ENCODE peak calls at places on chromosomes 11 and 22, in four cellular contexts. W is ascending aorta, V is HCT116, R is pancreas. Y is an unnamed sample.

GRCh38 chr22:30305519-30305905 is 16.2 kb upstream of the CASTOR1 start:
- DNase-seq in W (no peak), V (no peak), R (no peak), Y (no peak)

GRCh38 chr11:31045335-31045734 is 324.2 kb downstream of the DCDC1 start:
- DNase-seq in W (no peak), V (peak), R (no peak), Y (no peak)

GRCh38 chr11:134514354-134514951 is 102.4 kb upstream of the B3GAT1 start:
- DNase-seq in W (no peak), V (no peak), R (no peak), Y (no peak)

GRCh38 chr11:130110325-130111108 is 40.8 kb downstream of the APLP2 start:
- DNase-seq in W (no peak), V (no peak), R (no peak), Y (no peak)

GRCh38 chr22:26658671-26659478 is 1.5 kb downstream of the MIAT start:
- DNase-seq in W (no peak), V (peak), R (no peak), Y (peak)

GRCh38 chr11:45556851-45557707 is 108.3 kb downstream of the CHST1 start:
- DNase-seq in W (no peak), V (no peak), R (no peak), Y (no peak)

GRCh38 chr22:23784215-23784732 is 2.5 kb upstream of the SMARCB1 start:
- DNase-seq in W (no peak), V (no peak), R (no peak), Y (peak)

GRCh38 chr11:61775106-61775505 is 17.3 kb downstream of the TMEM258 start:
- DNase-seq in W (no peak), V (no peak), R (peak), Y (no peak)

DNA sequence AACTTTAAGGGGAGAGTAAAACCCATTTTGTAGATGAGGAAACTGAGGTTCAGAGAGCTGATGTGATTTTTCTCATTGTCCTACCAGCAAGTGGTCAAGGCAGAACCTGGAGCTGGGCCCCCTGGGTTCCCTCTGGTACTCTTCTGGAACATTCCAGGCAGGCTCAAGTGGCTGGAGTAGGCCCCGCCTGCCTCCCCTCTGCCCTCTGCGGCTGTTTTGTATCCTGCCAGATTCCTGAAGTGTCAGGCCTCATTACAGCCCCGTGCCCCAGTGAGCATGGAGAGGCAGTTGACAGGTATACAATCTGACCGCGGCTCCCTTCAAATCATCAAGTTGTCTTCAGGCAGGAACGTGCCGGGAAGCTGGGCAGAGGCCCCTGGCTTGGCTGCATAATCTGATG is 94.6 kb upstream of the CD82 start:
- DNase-seq in W (no peak), V (no peak), R (no peak), Y (no peak)
- TF ChIP-seq CTCF in W (no peak), V (no peak), R (no peak), Y (no peak)

GRCh38 chr11:117796456-117797428 is at the start of gene DSCAML1:
- DNase-seq in W (no peak), V (no peak), R (no peak), Y (no peak)
- H3K4me3 ChIP-seq in W (peak), V (no peak), R (peak), Y (no peak)

GRCh38 chr22:50274311-50274710 is 4.1 kb upstream of the MAPK11 start:
- DNase-seq in W (no peak), V (no peak), R (no peak), Y (no peak)
- TF ChIP-seq CTCF in W (peak), V (peak), R (no peak), Y (peak)

DNA sequence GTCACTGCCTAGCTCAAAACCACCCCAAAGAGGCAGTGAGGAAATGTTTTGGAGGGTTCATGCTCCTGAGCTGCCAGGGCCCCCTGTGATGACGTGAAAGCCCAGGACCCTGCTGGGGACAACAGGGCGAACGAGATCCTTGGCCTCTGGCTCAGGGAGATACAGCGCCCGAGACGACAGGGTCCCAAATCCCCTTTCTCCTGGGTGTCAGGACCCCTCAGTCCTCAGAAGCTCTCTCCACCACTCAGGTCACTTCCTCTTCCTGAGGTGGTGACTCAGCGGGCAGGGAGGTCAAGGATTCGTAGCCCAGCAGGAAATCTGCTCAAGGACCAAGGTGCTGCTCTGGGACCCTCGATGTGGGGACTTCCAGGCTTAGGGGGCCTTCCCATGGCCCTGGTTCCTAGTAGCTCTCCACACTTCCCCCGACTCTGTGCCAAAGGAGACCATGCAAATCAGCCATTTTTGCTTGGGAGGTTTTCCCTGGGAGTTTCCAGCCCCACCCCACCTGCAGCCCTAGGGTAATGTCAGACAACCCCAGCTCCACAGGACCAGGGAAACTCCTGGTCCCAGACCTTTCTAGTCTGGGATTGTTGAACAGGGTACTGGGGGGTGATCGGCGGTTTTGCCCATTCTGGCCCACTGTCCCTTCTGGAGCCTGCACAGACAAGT is 12.8 kb downstream of the BCL9L start:
- DNase-seq in W (no peak), V (no peak), R (no peak), Y (no peak)
- H3K4me3 ChIP-seq in W (peak), V (peak), R (no peak), Y (no peak)

GRCh38 chr22:41480397-41480735 is 11.4 kb downstream of the ACO2 start:
- DNase-seq in W (no peak), V (no peak), R (no peak), Y (no peak)

GRCh38 chr22:41478891-41479521 is 10.1 kb downstream of the ACO2 start:
- DNase-seq in W (no peak), V (no peak), R (no peak), Y (no peak)

GRCh38 chr22:41478473-41478872 is 9.6 kb downstream of the ACO2 start:
- DNase-seq in W (no peak), V (no peak), R (no peak), Y (no peak)

GRCh38 chr22:41481131-41481830 is 12.4 kb downstream of the ACO2 start:
- DNase-seq in W (no peak), V (no peak), R (no peak), Y (no peak)

DNA sequence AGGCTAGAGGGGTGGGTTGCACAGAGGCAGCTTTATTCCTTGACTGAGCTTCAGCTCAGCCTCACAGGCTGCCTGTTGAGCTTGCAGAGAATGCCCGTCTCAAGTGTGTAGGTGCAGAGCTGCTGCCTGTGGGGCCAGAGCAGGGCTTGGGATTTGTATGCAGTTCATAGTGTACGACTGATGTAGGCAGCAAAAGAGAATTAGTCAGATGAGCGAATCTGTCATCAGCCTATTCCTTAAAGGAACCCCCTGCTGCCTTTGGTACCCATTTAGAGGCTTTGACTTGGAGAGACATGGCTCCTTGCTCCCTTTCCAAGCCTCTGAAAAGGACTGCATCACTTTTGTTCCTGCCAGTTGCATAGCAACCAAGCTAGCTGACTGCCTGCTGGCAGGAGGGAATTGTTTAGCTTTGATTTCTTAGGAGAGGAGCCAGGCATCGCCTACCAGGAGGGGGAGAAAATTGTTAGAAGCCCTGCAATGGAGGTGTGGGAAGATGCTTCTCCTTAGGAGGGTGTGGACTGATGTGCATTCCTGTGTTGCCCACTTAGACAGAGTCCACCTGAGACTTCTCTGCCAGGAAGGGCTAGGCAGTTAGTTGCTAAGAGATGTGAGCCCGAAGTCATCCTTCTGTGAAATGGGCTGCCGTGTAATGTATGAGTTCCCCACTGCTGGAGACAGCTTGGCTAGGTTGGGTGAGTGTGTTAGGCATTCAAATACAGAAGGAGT is 10.9 kb downstream of the ACO2 start:
- DNase-seq in W (no peak), V (no peak), R (no peak), Y (no peak)
- TF ChIP-seq CTCF in W (no peak), V (no peak), R (no peak), Y (no peak)

GRCh38 chr11:18792066-18792591 is 531 bp upstream of the PTPN5 start:
- DNase-seq in W (no peak), V (no peak), R (peak), Y (no peak)
- H3K4me3 ChIP-seq in W (peak), V (no peak), R (peak), Y (no peak)

GRCh38 chr11:43944761-43945311 is 2.4 kb downstream of the C11orf96 start:
- DNase-seq in W (no peak), V (no peak), R (peak), Y (no peak)

GRCh38 chr11:43947815-43948214 is 5.4 kb downstream of the C11orf96 start:
- DNase-seq in W (no peak), V (no peak), R (no peak), Y (no peak)

GRCh38 chr11:43948341-43949185 is 6.1 kb downstream of the C11orf96 start:
- DNase-seq in W (no peak), V (no peak), R (no peak), Y (no peak)

GRCh38 chr11:43943931-43944751 is 1.7 kb downstream of the C11orf96 start:
- DNase-seq in W (no peak), V (no peak), R (peak), Y (no peak)

GRCh38 chr11:43947003-43947500 is 4.6 kb downstream of the C11orf96 start:
- DNase-seq in W (no peak), V (peak), R (no peak), Y (no peak)
- TF ChIP-seq CTCF in W (peak), V (peak), R (no peak), Y (peak)

DNA sequence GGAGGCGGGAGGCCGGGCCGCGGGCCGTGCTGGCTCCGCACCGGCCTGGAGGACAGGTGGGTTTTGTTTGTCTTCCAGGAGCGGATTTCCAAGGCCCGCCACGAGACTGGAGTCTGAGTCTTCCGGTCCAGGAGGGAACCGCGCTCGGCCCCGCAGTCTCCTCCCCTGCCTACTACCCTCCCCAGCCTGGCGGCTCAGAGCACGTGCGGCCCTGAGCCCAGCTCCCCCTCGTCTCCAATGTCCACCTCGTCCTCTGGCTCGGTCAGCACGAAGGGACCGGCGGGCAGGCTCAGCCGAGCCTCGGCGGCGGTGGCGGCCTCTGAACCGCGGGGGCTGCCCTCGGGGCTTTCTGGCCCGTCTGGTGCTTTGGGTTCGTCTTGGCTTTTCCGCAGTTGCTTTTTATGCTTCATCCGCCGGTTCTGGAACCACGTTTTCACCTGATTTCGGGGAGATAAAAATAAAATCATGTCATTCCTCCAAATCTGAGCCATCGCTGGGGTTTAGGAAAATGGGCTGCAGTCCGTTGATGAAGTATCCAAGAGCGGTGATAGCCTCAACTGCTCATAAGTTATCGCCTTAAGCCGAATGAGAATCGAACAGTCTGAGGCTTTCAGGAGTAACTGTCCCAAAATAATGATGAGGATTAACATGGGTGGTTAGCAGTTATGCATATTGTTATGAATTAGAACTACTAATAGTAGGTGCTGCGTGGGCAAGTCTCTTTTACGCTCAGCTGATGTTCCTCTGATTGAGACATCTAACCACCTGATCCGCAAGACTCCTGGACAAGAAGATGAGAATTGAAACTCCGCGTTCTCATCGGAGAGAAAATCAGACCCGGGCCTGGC is 4.0 kb downstream of the BSX start:
- DNase-seq in W (no peak), V (no peak), R (peak), Y (no peak)
- H3K4me3 ChIP-seq in W (peak), V (no peak), R (no peak), Y (no peak)

GRCh38 chr11:72353861-72354260 is 80.5 kb downstream of the CLPB start:
- DNase-seq in W (no peak), V (no peak), R (no peak), Y (no peak)
- TF ChIP-seq CTCF in W (no peak), V (peak), R (no peak), Y (peak)

GRCh38 chr22:42344391-42344861 is 74.0 kb upstream of the TCF20 start:
- DNase-seq in W (no peak), V (no peak), R (no peak), Y (no peak)
- H3K4me3 ChIP-seq in W (peak), V (no peak), R (no peak), Y (peak)

Y was measured in AG09309.